ENCODE peak calls at places on chromosomes 11 and 22, in five cellular contexts. Y is fibroblast of pulmonary artery, E is NB4, I is type B pancreatic cell, N is nephron progenitor cell. J is an unnamed sample.
A peak's percentile ranks its signal among the peaks of the same experiment; 100 is the strongest.

GRCh38 chr11:47592970-47593369 is 1.2 kb downstream of the C1QTNF4 start:
- DNase-seq in Y (no peak), E (no peak), I (no peak), N (no peak), J (no peak)

GRCh38 chr22:17576475-17576874 is 13.2 kb downstream of the SLC25A18 start:
- DNase-seq in Y (peak; percentile 80), E (no peak), I (no peak), N (no peak), J (no peak)

GRCh38 chr11:8566613-8567210 is 27.3 kb downstream of the STK33 start:
- DNase-seq in Y (peak; percentile 68), E (peak; percentile 48), I (no peak), N (peak; percentile 16), J (no peak)

GRCh38 chr11:122755941-122756340 is 82.4 kb upstream of the CRTAM start:
- DNase-seq in Y (peak; percentile 46), E (peak; percentile 39), I (no peak), N (no peak), J (no peak)

GRCh38 chr11:96092511-96092910 is 168.6 kb upstream of the MTMR2 start:
- DNase-seq in Y (no peak), E (no peak), I (no peak), N (no peak), J (no peak)

GRCh38 chr11:102950622-102951081 is 4.9 kb downstream of the MMP13 start:
- DNase-seq in Y (peak; percentile 65), E (peak; percentile 23), I (no peak), N (no peak), J (no peak)

GRCh38 chr22:47100646-47101045 is 338.2 kb downstream of the TBC1D22A start:
- DNase-seq in Y (no peak), E (no peak), I (no peak), N (no peak), J (no peak)

GRCh38 chr11:96036863-96037262 is 113.0 kb upstream of the MTMR2 start:
- DNase-seq in Y (no peak), E (no peak), I (no peak), N (no peak), J (no peak)

GRCh38 chr11:114147389-114148382 is 88.2 kb downstream of the ZBTB16 start:
- DNase-seq in Y (peak; percentile 66), E (peak; percentile 61), I (no peak), N (no peak), J (no peak)

GRCh38 chr22:46583571-46583970 is 36.6 kb upstream of the GRAMD4 start:
- DNase-seq in Y (no peak), E (no peak), I (no peak), N (no peak), J (no peak)

GRCh38 chr11:1336836-1337646 is 27.6 kb upstream of the TOLLIP start:
- DNase-seq in Y (no peak), E (no peak), I (no peak), N (peak; percentile 55), J (peak; percentile 26)

GRCh38 chr11:312092-312816 is 1.6 kb upstream of the IFITM1 start:
- DNase-seq in Y (peak; percentile 53), E (no peak), I (no peak), N (no peak), J (no peak)

GRCh38 chr11:71164621-71165020 is 87.8 kb downstream of the SHANK2 start:
- DNase-seq in Y (no peak), E (no peak), I (no peak), N (no peak), J (no peak)

GRCh38 chr11:43948341-43949185 is 6.1 kb downstream of the C11orf96 start:
- DNase-seq in Y (no peak), E (no peak), I (no peak), N (peak; percentile 25), J (no peak)

GRCh38 chr22:50722048-50722701 is 15.8 kb upstream of the ACR start:
- DNase-seq in Y (no peak), E (no peak), I (no peak), N (no peak), J (no peak)

GRCh38 chr22:50245214-50246072 is 620 bp upstream of the TUBGCP6 start:
- DNase-seq in Y (no peak), E (no peak), I (no peak), N (no peak), J (no peak)

GRCh38 chr22:26669060-26669481 is 11.7 kb downstream of the MIAT start:
- DNase-seq in Y (peak; percentile 61), E (peak; percentile 51), I (no peak), N (peak; percentile 45), J (peak; percentile 73)
- TF ChIP-seq CTCF in Y (peak; percentile 47), E (peak; percentile 43), I (peak; percentile 64), N (peak; percentile 46), J (peak; percentile 75)

DNA sequence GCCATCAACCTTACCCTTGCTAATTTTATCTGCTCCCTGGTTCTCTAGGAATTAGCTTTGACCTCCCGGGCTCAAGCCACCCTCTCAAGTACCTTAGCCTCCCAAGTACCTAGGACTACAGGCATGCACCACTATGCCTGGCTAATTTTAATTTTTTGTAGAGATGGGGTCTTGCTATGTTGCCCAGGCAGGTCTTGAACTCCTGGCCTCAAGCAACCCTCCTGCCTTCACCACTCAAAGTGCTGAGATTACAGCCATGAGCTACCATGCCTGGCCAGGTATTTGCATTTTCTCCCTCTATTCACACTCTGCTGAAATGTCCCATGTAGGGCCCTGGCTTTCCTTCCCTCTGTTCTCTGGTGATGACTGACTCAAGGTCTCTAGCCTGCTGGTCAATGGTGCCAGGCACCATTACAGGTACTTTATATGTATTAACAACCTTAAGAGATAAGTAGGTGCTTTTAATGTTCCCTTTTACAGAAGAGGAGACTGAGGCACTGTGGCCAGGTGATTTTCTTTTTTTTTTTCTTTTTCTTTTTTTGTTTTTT is 8.5 kb upstream of the WDR74 start:
- DNase-seq in Y (no peak), E (no peak), I (no peak), N (no peak), J (no peak)
- TF ChIP-seq CTCF in Y (no peak), E (no peak), I (no peak), N (no peak), J (no peak)

GRCh38 chr11:22169833-22170232 is 23.1 kb upstream of the ANO5 start:
- DNase-seq in Y (peak; percentile 9), E (peak; percentile 9), I (no peak), N (no peak), J (no peak)
- TF ChIP-seq CTCF in Y (peak; percentile 39), E (no peak), I (peak; percentile 75), N (peak; percentile 50), J (peak; percentile 29)

GRCh38 chr22:38718414-38718813 is 12.7 kb downstream of the GTPBP1 start:
- DNase-seq in Y (peak; percentile 81), E (no peak), I (no peak), N (no peak), J (peak; percentile 47)
- TF ChIP-seq CTCF in Y (peak; percentile 76), E (no peak), I (peak; percentile 69), N (no peak), J (peak; percentile 66)

GRCh38 chr11:67371549-67372231 is 1.7 kb downstream of the CLCF1 start:
- DNase-seq in Y (peak; percentile 61), E (peak; percentile 82), I (no peak), N (peak; percentile 54), J (peak; percentile 53)
- TF ChIP-seq CTCF in Y (peak; percentile 53), E (peak; percentile 58), I (peak; percentile 64), N (peak; percentile 36), J (no peak)

DNA sequence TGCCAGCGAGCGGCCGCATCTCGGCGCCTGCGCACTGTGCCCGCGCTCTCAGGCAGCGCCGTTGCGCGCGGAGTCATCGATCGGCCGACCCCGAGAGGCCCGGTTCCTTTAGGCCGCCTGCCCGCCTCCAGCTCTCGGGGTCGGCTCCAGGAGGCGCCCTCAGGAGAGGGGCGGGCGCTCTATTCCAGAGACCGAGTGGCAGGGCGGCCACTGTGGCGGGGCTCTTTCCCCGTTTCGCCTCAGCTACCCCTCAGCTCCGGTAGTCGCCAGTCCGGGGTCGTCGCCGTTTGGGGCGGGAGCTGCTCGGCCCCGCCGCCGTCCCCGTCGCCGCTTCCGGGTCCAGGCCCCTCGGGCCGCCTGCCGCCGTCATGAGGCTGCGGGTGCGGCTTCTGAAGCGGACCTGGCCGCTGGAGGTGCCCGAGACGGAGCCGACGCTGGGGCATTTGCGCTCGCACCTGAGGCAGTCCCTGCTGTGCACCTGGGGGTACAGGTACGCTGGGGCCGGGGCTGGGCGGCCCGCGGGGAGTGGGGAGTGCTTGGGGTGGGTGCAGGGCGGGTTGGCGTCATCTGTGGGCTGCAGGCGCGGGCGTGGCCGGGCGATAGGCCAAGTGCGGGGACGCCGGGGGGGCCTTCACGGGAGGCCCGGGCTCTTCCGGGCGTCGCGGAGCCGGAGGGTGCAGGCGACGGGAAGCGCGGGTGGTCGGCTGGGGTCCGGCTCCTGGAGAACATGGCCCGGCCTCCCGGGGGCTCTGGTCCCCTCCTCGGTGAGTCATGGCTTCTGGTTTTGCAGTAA is at the start of gene FBXO7:
- DNase-seq in Y (peak; percentile 94), E (peak; percentile 89), I (peak; percentile 96), N (peak; percentile 93), J (peak; percentile 98)
- TF ChIP-seq CTCF in Y (peak; percentile 12), E (no peak), I (peak; percentile 52), N (peak; percentile 22), J (no peak)

GRCh38 chr22:33917744-33918406 is 2.4 kb downstream of the LARGE1 start:
- DNase-seq in Y (no peak), E (peak; percentile 88), I (no peak), N (peak; percentile 10), J (no peak)
- TF ChIP-seq CTCF in Y (no peak), E (peak; percentile 52), I (peak; percentile 55), N (peak; percentile 19), J (no peak)

GRCh38 chr11:61696602-61697001 is 16.4 kb downstream of the DAGLA start:
- DNase-seq in Y (no peak), E (peak; percentile 89), I (no peak), N (no peak), J (no peak)

GRCh38 chr11:61697093-61697492 is 16.9 kb downstream of the DAGLA start:
- DNase-seq in Y (no peak), E (no peak), I (no peak), N (no peak), J (no peak)

GRCh38 chr11:61693897-61694840 is 14.0 kb downstream of the DAGLA start:
- DNase-seq in Y (no peak), E (no peak), I (no peak), N (no peak), J (no peak)

GRCh38 chr11:61694971-61695706 is 14.9 kb downstream of the DAGLA start:
- DNase-seq in Y (no peak), E (no peak), I (no peak), N (no peak), J (no peak)

DNA sequence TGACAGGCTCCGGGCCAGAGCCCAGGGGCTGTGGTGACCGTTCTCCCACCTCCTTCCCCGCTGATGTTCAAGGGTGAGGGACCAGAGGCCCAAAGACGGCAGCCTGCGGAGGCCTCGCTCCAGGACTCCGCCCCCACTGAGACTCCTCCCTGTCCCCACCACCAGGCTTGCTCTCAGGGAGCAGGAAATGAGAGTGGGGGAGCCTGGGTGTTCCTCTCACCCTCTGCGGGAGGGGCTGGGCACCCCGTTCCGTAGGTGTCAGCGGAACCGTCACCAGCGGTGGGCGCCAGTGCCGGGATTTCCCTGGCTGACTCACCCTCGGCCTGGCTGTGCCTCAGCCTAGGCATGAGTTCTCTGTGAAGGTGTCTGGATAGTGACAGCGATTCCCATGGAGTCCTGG is 15.7 kb downstream of the DAGLA start:
- DNase-seq in Y (peak; percentile 61), E (peak; percentile 92), I (no peak), N (no peak), J (no peak)
- TF ChIP-seq CTCF in Y (no peak), E (peak; percentile 17), I (no peak), N (no peak), J (no peak)

DNA sequence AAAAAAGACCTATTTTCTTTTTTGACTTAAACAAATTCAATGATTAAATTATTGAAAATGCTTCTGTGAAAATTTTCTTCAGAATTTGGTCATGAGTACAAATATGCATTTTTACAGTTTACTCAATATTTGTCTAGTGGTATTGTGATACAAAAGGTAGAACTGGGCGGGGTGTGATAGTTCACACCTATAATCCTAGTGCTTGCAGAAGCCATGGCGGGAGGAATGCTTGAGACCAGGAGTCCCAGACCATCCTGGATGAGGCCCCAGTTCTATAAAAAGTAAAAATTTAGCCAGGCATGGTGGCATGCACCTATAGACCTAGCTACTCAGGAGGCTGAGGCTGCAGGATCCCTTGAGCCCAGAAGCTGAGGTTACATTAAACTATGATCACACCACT is 90.6 kb downstream of the ARHGAP42 start:
- DNase-seq in Y (no peak), E (no peak), I (no peak), N (no peak), J (no peak)
- TF ChIP-seq CTCF in Y (no peak), E (no peak), I (no peak), N (no peak), J (no peak)

J was measured in endothelial cell.